ENCODE peak calls at places on chromosomes 5 and 9, in six cellular contexts. One of them, this sample, is unnamed. For H3K36me3, the result is how much of the 10 kb centered on the place peaks cover.

GRCh38 chr9:31304576-31304975 is 1079.9 kb upstream of the ACO1 start:
- DNase-seq in fibroblast of lung: peak
- DNase-seq in endodermal cell: no peak
- DNase-seq in GM06990: no peak
- DNase-seq in tibial artery: no peak
- DNase-seq in colonic mucosa: no peak
- DNase-seq in this sample: peak

GRCh38 chr5:157217289-157218024 is 36.8 kb downstream of the ITK start:
- DNase-seq in fibroblast of lung: no peak
- DNase-seq in endodermal cell: no peak
- DNase-seq in GM06990: no peak
- DNase-seq in tibial artery: no peak
- DNase-seq in colonic mucosa: no peak
- DNase-seq in this sample: no peak

GRCh38 chr9:137306546-137307254 is 4.6 kb upstream of the NRARP start:
- DNase-seq in fibroblast of lung: no peak
- DNase-seq in endodermal cell: peak
- DNase-seq in GM06990: peak
- DNase-seq in tibial artery: no peak
- DNase-seq in colonic mucosa: peak
- DNase-seq in this sample: no peak

GRCh38 chr9:70120834-70121510 is 77.3 kb downstream of the MAMDC2 start:
- DNase-seq in fibroblast of lung: peak
- DNase-seq in endodermal cell: peak
- DNase-seq in GM06990: no peak
- DNase-seq in tibial artery: peak
- DNase-seq in colonic mucosa: peak
- DNase-seq in this sample: peak

GRCh38 chr5:55502759-55503158 is 32.0 kb downstream of the PLPP1 start:
- DNase-seq in fibroblast of lung: no peak
- DNase-seq in endodermal cell: no peak
- DNase-seq in GM06990: no peak
- DNase-seq in tibial artery: no peak
- DNase-seq in colonic mucosa: no peak
- DNase-seq in this sample: no peak

GRCh38 chr9:120480707-120481106 is 99.3 kb downstream of the CDK5RAP2 start:
- DNase-seq in fibroblast of lung: peak
- DNase-seq in endodermal cell: peak
- DNase-seq in GM06990: no peak
- DNase-seq in tibial artery: no peak
- DNase-seq in colonic mucosa: no peak
- DNase-seq in this sample: no peak

GRCh38 chr9:126614455-126615248 is 924 bp downstream of the LMX1B start:
- DNase-seq in fibroblast of lung: no peak
- DNase-seq in endodermal cell: peak
- DNase-seq in GM06990: no peak
- DNase-seq in tibial artery: peak
- DNase-seq in colonic mucosa: no peak
- DNase-seq in this sample: no peak

GRCh38 chr5:110865400-110866094 is 126.7 kb downstream of the SLC25A46 start:
- DNase-seq in fibroblast of lung: peak
- DNase-seq in endodermal cell: peak
- DNase-seq in GM06990: no peak
- DNase-seq in tibial artery: no peak
- DNase-seq in colonic mucosa: no peak
- DNase-seq in this sample: no peak

GRCh38 chr9:137055385-137056364 is 1.8 kb upstream of the ENTPD2 start:
- DNase-seq in fibroblast of lung: peak
- DNase-seq in endodermal cell: no peak
- DNase-seq in GM06990: no peak
- DNase-seq in tibial artery: peak
- DNase-seq in colonic mucosa: peak
- DNase-seq in this sample: no peak

GRCh38 chr5:206927-207536 is 10.9 kb downstream of the CCDC127 start:
- DNase-seq in fibroblast of lung: no peak
- DNase-seq in endodermal cell: peak
- DNase-seq in GM06990: no peak
- DNase-seq in tibial artery: no peak
- DNase-seq in colonic mucosa: no peak
- DNase-seq in this sample: no peak

GRCh38 chr5:77844408-77845272 is 68.5 kb upstream of the TBCA start:
- DNase-seq in fibroblast of lung: peak
- DNase-seq in endodermal cell: peak
- DNase-seq in GM06990: peak
- DNase-seq in tibial artery: no peak
- DNase-seq in colonic mucosa: no peak
- DNase-seq in this sample: no peak

GRCh38 chr9:81557957-81558791 is 131.2 kb downstream of the TLE1 start:
- DNase-seq in fibroblast of lung: peak
- DNase-seq in endodermal cell: no peak
- DNase-seq in GM06990: no peak
- DNase-seq in tibial artery: no peak
- DNase-seq in colonic mucosa: no peak
- DNase-seq in this sample: peak

DNA sequence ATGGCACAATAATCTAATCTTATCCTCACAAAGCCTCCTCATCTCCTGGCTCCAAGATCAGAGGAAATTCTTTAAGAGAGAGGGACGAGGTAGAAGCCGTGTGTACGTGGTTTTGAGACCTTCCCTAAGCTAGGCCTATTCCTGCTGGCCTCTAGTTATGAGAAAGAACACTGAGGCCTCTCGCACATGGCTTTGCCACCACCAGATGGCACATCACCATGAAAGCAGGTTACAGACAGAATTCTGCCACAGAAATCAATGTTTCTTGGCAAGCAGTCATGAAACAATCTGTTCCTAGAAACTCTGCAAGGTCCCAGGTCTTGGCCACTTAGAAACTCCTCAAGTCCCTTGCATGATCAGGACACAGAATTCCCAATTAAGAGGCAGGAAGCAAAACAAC is 268.2 kb upstream of the TAS2R1 start:
- DNase-seq in fibroblast of lung: peak
- DNase-seq in endodermal cell: peak
- DNase-seq in GM06990: no peak
- DNase-seq in tibial artery: no peak
- DNase-seq in colonic mucosa: no peak
- DNase-seq in this sample: no peak
- TF ChIP-seq CTCF in fibroblast of lung: peak
- TF ChIP-seq CTCF in endodermal cell: peak
- TF ChIP-seq CTCF in GM06990: peak
- TF ChIP-seq CTCF in tibial artery: no peak
- TF ChIP-seq CTCF in colonic mucosa: no peak
- TF ChIP-seq CTCF in this sample: peak

DNA sequence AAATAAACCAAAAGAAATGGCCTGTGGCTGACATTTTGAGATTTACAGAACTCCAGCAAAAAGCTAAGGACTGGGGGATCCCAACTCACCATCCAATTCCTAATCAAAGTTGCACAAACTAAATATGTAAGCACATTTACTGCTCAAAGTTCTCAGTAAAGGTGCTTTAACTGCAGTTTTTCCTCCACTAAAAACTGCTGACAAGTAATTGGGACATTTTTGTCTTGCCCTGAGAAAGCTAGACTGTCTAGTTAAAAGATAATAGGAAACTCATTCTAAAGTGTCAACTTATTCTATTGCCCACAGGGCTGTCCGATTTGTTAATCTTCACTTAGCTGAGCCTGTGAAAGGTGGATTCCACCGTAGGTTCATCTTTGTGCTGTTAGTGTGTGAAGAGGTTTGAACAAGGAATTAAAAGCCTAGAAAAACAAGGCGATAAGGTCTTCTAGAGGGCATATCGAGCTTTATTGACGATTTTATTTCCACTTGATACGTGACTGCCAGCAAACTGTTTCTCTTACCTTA is 1.0 kb downstream of the DOCK8 start:
- DNase-seq in fibroblast of lung: no peak
- DNase-seq in endodermal cell: no peak
- DNase-seq in GM06990: no peak
- DNase-seq in tibial artery: no peak
- DNase-seq in colonic mucosa: no peak
- DNase-seq in this sample: no peak
- H3K4me3 ChIP-seq in fibroblast of lung: no peak
- H3K4me3 ChIP-seq in endodermal cell: peak
- H3K4me3 ChIP-seq in GM06990: peak
- H3K4me3 ChIP-seq in tibial artery: peak
- H3K4me3 ChIP-seq in colonic mucosa: peak
- H3K4me3 ChIP-seq in this sample: no peak

GRCh38 chr5:151150484-151151262 is 6.9 kb downstream of the ANXA6 start:
- DNase-seq in fibroblast of lung: peak
- DNase-seq in endodermal cell: no peak
- DNase-seq in GM06990: peak
- DNase-seq in tibial artery: no peak
- DNase-seq in colonic mucosa: peak
- DNase-seq in this sample: no peak
- H3K36me3 ChIP-seq in fibroblast of lung: under half
- H3K36me3 ChIP-seq in endodermal cell: half or more
- H3K36me3 ChIP-seq in GM06990: under half
- H3K36me3 ChIP-seq in tibial artery: under half
- H3K36me3 ChIP-seq in colonic mucosa: under half
- H3K36me3 ChIP-seq in this sample: under half

DNA sequence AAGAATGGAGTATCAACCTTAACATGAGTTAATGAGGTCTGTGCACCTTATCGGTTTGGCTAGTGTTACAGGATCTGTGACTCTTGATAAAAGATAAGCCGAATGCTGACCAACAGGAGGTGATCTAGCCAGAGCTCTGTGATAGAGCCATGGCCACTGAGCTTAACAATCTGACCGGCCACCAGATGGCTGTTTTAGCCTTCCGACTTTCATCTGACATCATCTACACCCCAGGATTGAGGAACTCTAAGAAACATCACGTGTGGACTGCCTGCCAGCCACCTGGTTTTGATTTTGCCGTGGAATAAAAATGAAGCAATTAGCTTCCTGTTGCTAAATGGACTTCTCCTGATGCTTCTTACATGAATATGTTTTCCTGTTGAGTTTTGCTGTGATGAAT is 281.3 kb downstream of the CEMIP2 start:
- DNase-seq in fibroblast of lung: no peak
- DNase-seq in endodermal cell: peak
- DNase-seq in GM06990: no peak
- DNase-seq in tibial artery: no peak
- DNase-seq in colonic mucosa: no peak
- DNase-seq in this sample: peak
- TF ChIP-seq CTCF in fibroblast of lung: no peak
- TF ChIP-seq CTCF in endodermal cell: peak
- TF ChIP-seq CTCF in GM06990: no peak
- TF ChIP-seq CTCF in tibial artery: no peak
- TF ChIP-seq CTCF in colonic mucosa: no peak
- TF ChIP-seq CTCF in this sample: peak

GRCh38 chr5:1889321-1890065 is 6.8 kb upstream of the IRX4 start:
- DNase-seq in fibroblast of lung: no peak
- DNase-seq in endodermal cell: no peak
- DNase-seq in GM06990: no peak
- DNase-seq in tibial artery: no peak
- DNase-seq in colonic mucosa: no peak
- DNase-seq in this sample: no peak

GRCh38 chr5:1886634-1887399 is 4.1 kb upstream of the IRX4 start:
- DNase-seq in fibroblast of lung: no peak
- DNase-seq in endodermal cell: peak
- DNase-seq in GM06990: no peak
- DNase-seq in tibial artery: no peak
- DNase-seq in colonic mucosa: no peak
- DNase-seq in this sample: no peak

GRCh38 chr5:1888541-1889251 is 6.0 kb upstream of the IRX4 start:
- DNase-seq in fibroblast of lung: no peak
- DNase-seq in endodermal cell: peak
- DNase-seq in GM06990: no peak
- DNase-seq in tibial artery: no peak
- DNase-seq in colonic mucosa: no peak
- DNase-seq in this sample: no peak

GRCh38 chr5:1885777-1886633 is 3.3 kb upstream of the IRX4 start:
- DNase-seq in fibroblast of lung: no peak
- DNase-seq in endodermal cell: peak
- DNase-seq in GM06990: no peak
- DNase-seq in tibial artery: no peak
- DNase-seq in colonic mucosa: no peak
- DNase-seq in this sample: no peak

GRCh38 chr5:1887400-1888360 is 5.0 kb upstream of the IRX4 start:
- DNase-seq in fibroblast of lung: no peak
- DNase-seq in endodermal cell: peak
- DNase-seq in GM06990: no peak
- DNase-seq in tibial artery: no peak
- DNase-seq in colonic mucosa: no peak
- DNase-seq in this sample: no peak
- H3K4me3 ChIP-seq in fibroblast of lung: no peak
- H3K4me3 ChIP-seq in endodermal cell: peak
- H3K4me3 ChIP-seq in GM06990: no peak
- H3K4me3 ChIP-seq in tibial artery: no peak
- H3K4me3 ChIP-seq in colonic mucosa: no peak
- H3K4me3 ChIP-seq in this sample: no peak

GRCh38 chr5:37326536-37326935 is 44.4 kb downstream of the NUP155 start:
- DNase-seq in fibroblast of lung: no peak
- DNase-seq in endodermal cell: no peak
- DNase-seq in GM06990: no peak
- DNase-seq in tibial artery: no peak
- DNase-seq in colonic mucosa: no peak
- DNase-seq in this sample: no peak
- H3K36me3 ChIP-seq in fibroblast of lung: under half
- H3K36me3 ChIP-seq in endodermal cell: half or more
- H3K36me3 ChIP-seq in GM06990: under half
- H3K36me3 ChIP-seq in tibial artery: half or more
- H3K36me3 ChIP-seq in colonic mucosa: under half
- H3K36me3 ChIP-seq in this sample: under half

This sample was measured in BJ.